ENCODE peak calls at places on chromosomes 11 and 22, in six cellular contexts. X is neuronal stem cell, B is mesenchymal stem cell, W is IMR-90, Q is mesendoderm, E is trophoblast cell. I is an unnamed sample.
A peak's percentile ranks its signal among the peaks of the same experiment; 100 is the strongest.

GRCh38 chr22:18028817-18029527 is 4.6 kb upstream of the MICAL3 start:
- DNase-seq in X (no peak), B (no peak), W (no peak), Q (no peak), E (no peak), I (no peak)

GRCh38 chr11:59778122-59778521 is 22.9 kb downstream of the STX3 start:
- DNase-seq in X (no peak), B (no peak), W (no peak), Q (no peak), E (no peak), I (no peak)

GRCh38 chr11:86497310-86497709 is 122.6 kb downstream of the CCDC81 start:
- DNase-seq in X (no peak), B (no peak), W (peak; percentile 67), Q (no peak), E (no peak), I (no peak)

GRCh38 chr22:32202539-32203180 is 2.2 kb downstream of the RFPL2 start:
- DNase-seq in X (peak; percentile 37), B (peak; percentile 14), W (peak; percentile 22), Q (peak; percentile 80), E (peak; percentile 41), I (peak; percentile 73)

GRCh38 chr11:18772211-18772610 is 19.4 kb downstream of the PTPN5 start:
- DNase-seq in X (no peak), B (no peak), W (peak; percentile 28), Q (no peak), E (no peak), I (no peak)

GRCh38 chr11:11743216-11743615 is 98.6 kb upstream of the USP47 start:
- DNase-seq in X (no peak), B (no peak), W (no peak), Q (no peak), E (no peak), I (no peak)

GRCh38 chr11:9831122-9831521 is 167.2 kb downstream of the SWAP70 start:
- DNase-seq in X (no peak), B (no peak), W (no peak), Q (no peak), E (no peak), I (peak; percentile 41)

GRCh38 chr11:33877029-33877428 is 14.8 kb downstream of the LMO2 start:
- DNase-seq in X (no peak), B (no peak), W (no peak), Q (no peak), E (no peak), I (no peak)

GRCh38 chr22:27820896-27821866 is 19.6 kb upstream of the MN1 start:
- DNase-seq in X (no peak), B (no peak), W (no peak), Q (peak; percentile 25), E (no peak), I (no peak)

GRCh38 chr11:116170526-116171120 is 602.2 kb downstream of the BUD13 start:
- DNase-seq in X (no peak), B (no peak), W (no peak), Q (no peak), E (no peak), I (peak; percentile 42)

GRCh38 chr11:84437129-84438123 is 1151.3 kb upstream of the CCDC90B start:
- DNase-seq in X (peak; percentile 18), B (no peak), W (no peak), Q (peak; percentile 94), E (no peak), I (peak; percentile 94)

GRCh38 chr22:36377022-36377631 is 10.6 kb downstream of the MYH9 start:
- DNase-seq in X (no peak), B (no peak), W (no peak), Q (no peak), E (no peak), I (no peak)

GRCh38 chr11:8075119-8075726 is 5.8 kb upstream of the TUB start:
- DNase-seq in X (no peak), B (no peak), W (no peak), Q (no peak), E (no peak), I (no peak)

GRCh38 chr11:83025267-83025704 is 46.4 kb downstream of the RAB30 start:
- DNase-seq in X (no peak), B (peak; percentile 77), W (no peak), Q (no peak), E (peak; percentile 59), I (no peak)

GRCh38 chr11:132972565-132972964 is 559.7 kb downstream of the OPCML start:
- DNase-seq in X (no peak), B (no peak), W (no peak), Q (no peak), E (no peak), I (no peak)

GRCh38 chr22:50308597-50308935 is 1.1 kb upstream of the PLXNB2 start:
- DNase-seq in X (no peak), B (peak; percentile 86), W (peak; percentile 40), Q (peak; percentile 27), E (no peak), I (peak; percentile 71)
- H2BK5ac ChIP-seq in X (peak overlapping the region; percentile 90), B (no peak overlapping the region), W (peak overlapping the region; percentile 92), Q (no peak overlapping the region), E (no peak overlapping the region), I (no peak overlapping the region)

GRCh38 chr11:111582163-111582562 is 20.1 kb upstream of the SIK2 start:
- DNase-seq in X (no peak), B (peak; percentile 40), W (no peak), Q (no peak), E (no peak), I (no peak)
- H2BK5ac ChIP-seq in X (no peak overlapping the region), B (no peak overlapping the region), W (no peak overlapping the region), Q (no peak overlapping the region), E (no peak overlapping the region), I (no peak overlapping the region)

GRCh38 chr11:45079567-45079942 is 66.9 kb upstream of the PRDM11 start:
- DNase-seq in X (no peak), B (no peak), W (no peak), Q (no peak), E (no peak), I (no peak)

GRCh38 chr11:45083544-45084087 is 62.8 kb upstream of the PRDM11 start:
- DNase-seq in X (no peak), B (no peak), W (no peak), Q (peak; percentile 84), E (no peak), I (peak; percentile 83)

GRCh38 chr11:45085657-45086501 is 60.6 kb upstream of the PRDM11 start:
- DNase-seq in X (no peak), B (no peak), W (no peak), Q (peak; percentile 34), E (peak; percentile 83), I (peak; percentile 54)

GRCh38 chr11:45079943-45080719 is 66.3 kb upstream of the PRDM11 start:
- DNase-seq in X (no peak), B (no peak), W (no peak), Q (no peak), E (no peak), I (no peak)

GRCh38 chr11:45082744-45083543 is 63.5 kb upstream of the PRDM11 start:
- DNase-seq in X (no peak), B (no peak), W (no peak), Q (peak; percentile 70), E (no peak), I (no peak)
- H2BK5ac ChIP-seq in X (no peak overlapping the region), B (no peak overlapping the region), W (no peak overlapping the region), Q (no peak overlapping the region), E (no peak overlapping the region), I (no peak overlapping the region)

GRCh38 chr11:72314600-72315386 is 70.8 kb upstream of the PHOX2A start:
- DNase-seq in X (no peak), B (no peak), W (no peak), Q (peak; percentile 29), E (no peak), I (peak; percentile 47)

GRCh38 chr11:72317982-72318381 is 74.0 kb upstream of the PHOX2A start:
- DNase-seq in X (no peak), B (no peak), W (no peak), Q (no peak), E (no peak), I (no peak)

GRCh38 chr11:72316984-72317383 is 73.0 kb upstream of the PHOX2A start:
- DNase-seq in X (no peak), B (no peak), W (no peak), Q (no peak), E (no peak), I (no peak)

GRCh38 chr11:72319261-72319660 is 75.3 kb upstream of the PHOX2A start:
- DNase-seq in X (no peak), B (no peak), W (no peak), Q (no peak), E (no peak), I (no peak)

GRCh38 chr11:72314199-72314598 is 70.2 kb upstream of the PHOX2A start:
- DNase-seq in X (no peak), B (no peak), W (no peak), Q (no peak), E (no peak), I (no peak)
- H2BK5ac ChIP-seq in X (no peak overlapping the region), B (no peak overlapping the region), W (no peak overlapping the region), Q (no peak overlapping the region), E (no peak overlapping the region), I (no peak overlapping the region)